ENCODE peak calls at places on chromosomes 16 and 17, in ten cellular contexts. Y is M059J, O is NCI-H146, C is NCI-H2171 treated with DMSO at 0.1 percent for 48 hours, B is hepatic stellate cell, V is skeletal muscle cell, D is kidney epithelial cell, Z is transverse colon, J is activated gamma-delta T cell treated with Interleukin-2 at 50 U/mL for 16 hours, X is renal cortical epithelial cell. K is an unnamed sample.

GRCh38 chr17:50844117-50844700 is 8.8 kb downstream of the WFIKKN2 start:
- DNase-seq in V (no peak), B (no peak), O (no peak), C (no peak), J (no peak), X (no peak), Y (no peak), Z (no peak), D (no peak), K (no peak)

GRCh38 chr17:4939554-4939803 is 367 bp downstream of the SLC25A11 start:
- DNase-seq in V (no peak), C (no peak), Y (no peak), D (no peak), B (no peak), Z (peak; percentile 32), O (no peak), J (no peak), X (no peak), K (no peak)

GRCh38 chr16:84266451-84266850 is 26.6 kb upstream of the KCNG4 start:
- DNase-seq in Y (peak; percentile 73), C (peak; percentile 48), J (no peak), V (peak; percentile 14), B (peak; percentile 67), Z (peak; percentile 20), D (no peak), X (peak; percentile 76), O (peak; percentile 51), K (peak; percentile 76)

GRCh38 chr16:24988593-24989338 is 26.4 kb downstream of the ARHGAP17 start:
- DNase-seq in O (no peak), Z (peak; percentile 81), B (no peak), D (no peak), Y (peak; percentile 85), C (no peak), J (no peak), X (peak; percentile 47), V (no peak), K (peak; percentile 75)

GRCh38 chr17:55149485-55149884 is 115.3 kb upstream of the HLF start:
- DNase-seq in V (no peak), Z (no peak), Y (no peak), J (no peak), O (peak; percentile 1), X (no peak), B (no peak), C (no peak), D (no peak), K (no peak)

GRCh38 chr17:75313941-75314550 is 24.8 kb upstream of the SLC25A19 start:
- DNase-seq in O (no peak), V (no peak), C (no peak), D (no peak), Z (peak; percentile 42), Y (no peak), J (no peak), X (no peak), B (no peak), K (no peak)

GRCh38 chr16:17927015-17927414 is 409.5 kb downstream of the NPIPA8 start:
- DNase-seq in D (no peak), Y (no peak), J (no peak), Z (no peak), B (no peak), O (no peak), C (peak; percentile 60), X (no peak), V (no peak), K (no peak)

GRCh38 chr16:20944861-20945390 is 44.4 kb downstream of the LYRM1 start:
- DNase-seq in B (no peak), C (no peak), Z (no peak), Y (peak; percentile 82), O (no peak), D (no peak), V (no peak), J (no peak), X (peak; percentile 30), K (no peak)

GRCh38 chr16:27407158-27407557 is 5.2 kb downstream of the IL21R start:
- DNase-seq in C (no peak), J (no peak), X (no peak), V (no peak), B (no peak), Z (no peak), D (no peak), Y (no peak), O (no peak), K (no peak)

GRCh38 chr17:9726291-9726690 is 65.1 kb downstream of the DHRS7C start:
- DNase-seq in D (no peak), O (no peak), X (no peak), V (no peak), J (no peak), C (no peak), Z (no peak), Y (no peak), B (no peak), K (no peak)

GRCh38 chr17:64736804-64737492 is 74.8 kb upstream of the SMURF2 start:
- DNase-seq in B (no peak), C (peak; percentile 23), V (no peak), D (no peak), J (peak; percentile 47), O (peak; percentile 32), Z (peak; percentile 50), X (peak; percentile 68), Y (no peak), K (no peak)

GRCh38 chr17:37650419-37651003 is 7.3 kb upstream of the DDX52 start:
- DNase-seq in J (no peak), X (peak; percentile 73), C (no peak), V (no peak), D (no peak), B (peak; percentile 33), O (peak; percentile 47), Y (peak; percentile 60), Z (peak; percentile 41), K (no peak)

GRCh38 chr17:15914400-15915165 is 30.3 kb upstream of the ADORA2B start:
- DNase-seq in X (peak; percentile 31), V (no peak), Y (peak; percentile 87), Z (no peak), O (no peak), J (no peak), B (no peak), D (no peak), C (no peak), K (no peak)

GRCh38 chr17:76569607-76570279 is 15.9 kb downstream of the ST6GALNAC2 start:
- DNase-seq in B (no peak), X (peak; percentile 37), Y (peak; percentile 46), V (no peak), C (no peak), Z (no peak), J (no peak), D (no peak), O (peak; percentile 27), K (peak; percentile 72)

GRCh38 chr16:29710227-29711219 is 31.5 kb downstream of the QPRT start:
- DNase-seq in J (peak; percentile 25), D (peak; percentile 57), O (peak; percentile 53), Z (no peak), V (peak; percentile 31), C (peak; percentile 8), B (peak; percentile 70), Y (peak; percentile 71), X (peak; percentile 88), K (no peak)

GRCh38 chr16:46629331-46629843 is 8.2 kb upstream of the SHCBP1 start:
- DNase-seq in O (no peak), J (no peak), D (no peak), V (no peak), B (peak; percentile 81), Z (no peak), X (peak; percentile 32), Y (peak; percentile 71), C (peak; percentile 19), K (no peak)

GRCh38 chr17:12680407-12680897 is 14.8 kb downstream of the MYOCD start:
- DNase-seq in O (no peak), X (no peak), D (no peak), V (no peak), B (no peak), Y (no peak), Z (peak; percentile 25), C (peak; percentile 11), J (no peak), K (no peak)